ENCODE peak calls at places on chromosome 9, in nine cellular contexts. V is kidney tubule cell; M is C1 segment of cervical spinal cord; L is astrocyte; R is coronary artery; X is GM12865; D is effector memory CD8-positive, alpha-beta T cell; C is ureter; U is stimulated activated CD8-positive, alpha-beta memory T cell treated with anti-CD3 and anti-CD28 coated beads, Interleukin-7, amount 100 ng/mL, for 48 hours. I is an unnamed sample.

GRCh38 chr9:105332471-105332870 is 88.0 kb downstream of the SLC44A1 start:
- DNase-seq in V (no peak), M (no peak), L (peak), R (no peak), X (no peak), D (no peak), C (no peak), U (no peak), I (no peak)

GRCh38 chr9:128408963-128409431 is 11.7 kb upstream of the CERCAM start:
- DNase-seq in V (no peak), M (no peak), L (no peak), R (no peak), X (no peak), D (no peak), C (no peak), U (no peak), I (no peak)

GRCh38 chr9:137084526-137084925 is 2.3 kb upstream of the MAN1B1 start:
- DNase-seq in V (peak), M (no peak), L (no peak), R (no peak), X (no peak), D (no peak), C (no peak), U (no peak), I (no peak)

GRCh38 chr9:94576131-94576530 is 17.5 kb downstream of the FBP2 start:
- DNase-seq in V (no peak), M (no peak), L (no peak), R (peak), X (no peak), D (no peak), C (no peak), U (no peak), I (no peak)

GRCh38 chr9:95773061-95773433 is 102.4 kb upstream of the ERCC6L2 start:
- DNase-seq in V (no peak), M (no peak), L (peak), R (no peak), X (no peak), D (no peak), C (no peak), U (no peak), I (peak)

GRCh38 chr9:1939466-1939865 is 75.7 kb upstream of the SMARCA2 start:
- DNase-seq in V (no peak), M (no peak), L (no peak), R (no peak), X (peak), D (no peak), C (no peak), U (no peak), I (no peak)

GRCh38 chr9:312596-313320 is 98.1 kb downstream of the DOCK8 start:
- DNase-seq in V (no peak), M (no peak), L (no peak), R (no peak), X (no peak), D (no peak), C (no peak), U (no peak), I (no peak)

GRCh38 chr9:84754896-84755295 is 85.4 kb downstream of the NTRK2 start:
- DNase-seq in V (peak), M (no peak), L (peak), R (no peak), X (no peak), D (no peak), C (no peak), U (no peak), I (no peak)

GRCh38 chr9:120363697-120364096 is 216.3 kb downstream of the CDK5RAP2 start:
- DNase-seq in V (no peak), M (no peak), L (no peak), R (no peak), X (no peak), D (no peak), C (no peak), U (no peak), I (peak)

GRCh38 chr9:124342946-124343485 is 72.2 kb downstream of the PSMB7 start:
- DNase-seq in V (peak), M (peak), L (peak), R (peak), X (no peak), D (no peak), C (peak), U (no peak), I (peak)

GRCh38 chr9:75591972-75592371 is 298.5 kb upstream of the PCSK5 start:
- DNase-seq in V (no peak), M (no peak), L (no peak), R (no peak), X (no peak), D (no peak), C (no peak), U (no peak), I (no peak)

GRCh38 chr9:16031486-16031885 is 478.6 kb downstream of the CCDC171 start:
- DNase-seq in V (peak), M (no peak), L (no peak), R (no peak), X (no peak), D (no peak), C (no peak), U (no peak), I (no peak)

GRCh38 chr9:35552837-35553236 is 52.2 kb upstream of the TESK1 start:
- DNase-seq in V (peak), M (no peak), L (peak), R (no peak), X (no peak), D (no peak), C (no peak), U (no peak), I (no peak)

GRCh38 chr9:120579139-120579749 is 723 bp downstream of the CDK5RAP2 start:
- DNase-seq in V (peak), M (no peak), L (no peak), R (no peak), X (peak), D (no peak), C (no peak), U (no peak), I (peak)

GRCh38 chr9:77883846-77884771 is 147.5 kb downstream of the GNAQ start:
- DNase-seq in V (peak), M (no peak), L (peak), R (no peak), X (no peak), D (no peak), C (no peak), U (no peak), I (peak)

GRCh38 chr9:89941875-89942274 is 337.1 kb downstream of the GADD45G start:
- DNase-seq in V (peak), M (no peak), L (peak), R (no peak), X (no peak), D (no peak), C (no peak), U (no peak), I (peak)

GRCh38 chr9:108383801-108384200 is 472.0 kb downstream of the ACTL7B start:
- DNase-seq in V (no peak), M (no peak), L (peak), R (no peak), X (no peak), D (no peak), C (no peak), U (no peak), I (no peak)

GRCh38 chr9:136328011-136328621 is 777 bp downstream of the GPSM1 start:
- DNase-seq in V (peak), M (peak), L (no peak), R (no peak), X (no peak), D (no peak), C (no peak), U (no peak), I (no peak)

GRCh38 chr9:79969383-79969782 is 397.6 kb downstream of the TLE4 start:
- DNase-seq in V (no peak), M (no peak), L (no peak), R (no peak), X (no peak), D (no peak), C (no peak), U (no peak), I (no peak)

GRCh38 chr9:92763721-92764380 is 782 bp downstream of the BICD2 start:
- DNase-seq in V (peak), M (no peak), L (no peak), R (no peak), X (peak), D (no peak), C (peak), U (peak), I (no peak)

GRCh38 chr9:114342755-114343440 is 13.2 kb downstream of the ORM2 start:
- DNase-seq in V (no peak), M (no peak), L (no peak), R (no peak), X (no peak), D (no peak), C (no peak), U (no peak), I (no peak)

GRCh38 chr9:121298689-121299112 is 30.7 kb downstream of the GSN start:
- DNase-seq in V (no peak), M (no peak), L (no peak), R (peak), X (no peak), D (no peak), C (no peak), U (no peak), I (no peak)

GRCh38 chr9:91547076-91547475 is 123.4 kb upstream of the NFIL3 start:
- DNase-seq in V (peak), M (no peak), L (peak), R (no peak), X (no peak), D (no peak), C (no peak), U (no peak), I (no peak)

GRCh38 chr9:123329329-123329955 is 26.6 kb upstream of the CRB2 start:
- DNase-seq in V (peak), M (no peak), L (no peak), R (no peak), X (no peak), D (no peak), C (peak), U (no peak), I (no peak)

GRCh38 chr9:136532799-136533774 is 12.8 kb downstream of the NOTCH1 start:
- DNase-seq in V (no peak), M (no peak), L (no peak), R (no peak), X (peak), D (peak), C (no peak), U (peak), I (no peak)

GRCh38 chr9:128821584-128822406 is 3.5 kb downstream of the ENDOG start:
- DNase-seq in V (no peak), M (no peak), L (no peak), R (no peak), X (no peak), D (no peak), C (no peak), U (no peak), I (no peak)

GRCh38 chr9:137012694-137013570 is 15.1 kb downstream of the ABCA2 start:
- DNase-seq in V (no peak), M (no peak), L (no peak), R (no peak), X (no peak), D (no peak), C (no peak), U (no peak), I (no peak)

GRCh38 chr9:133075925-133076324 is 14.1 kb downstream of the CEL start:
- DNase-seq in V (peak), M (no peak), L (peak), R (no peak), X (no peak), D (no peak), C (no peak), U (no peak), I (peak)

GRCh38 chr9:71984388-71985069 is 73.1 kb downstream of the C9orf85 start:
- DNase-seq in V (peak), M (no peak), L (peak), R (peak), X (no peak), D (no peak), C (peak), U (no peak), I (peak)

GRCh38 chr9:83191154-83191553 is 128.2 kb upstream of the RASEF start:
- DNase-seq in V (no peak), M (no peak), L (no peak), R (no peak), X (no peak), D (no peak), C (no peak), U (no peak), I (no peak)

GRCh38 chr9:95171001-95171400 is 146.5 kb downstream of the FANCC start:
- DNase-seq in V (peak), M (no peak), L (peak), R (no peak), X (peak), D (no peak), C (no peak), U (no peak), I (peak)